ENCODE peak calls at places on chromosome 11, in nine cellular contexts. O is H1, A is uterus, N is prostate gland, Z is A549, T is K562, J is HCT116, L is body of pancreas, C is right lobe of liver. U is an unnamed sample.

GRCh38 chr11:118282635-118283310 is 18.7 kb upstream of the MPZL2 start:
- DNase-seq in O (no peak), A (no peak), N (no peak), Z (no peak), T (peak; percentile 21), J (no peak), L (no peak), C (no peak), U (no peak)

GRCh38 chr11:101478587-101479375 is 105.0 kb downstream of the TRPC6 start:
- DNase-seq in O (peak; percentile 45), A (no peak), N (peak; percentile 71), Z (no peak), T (no peak), J (no peak), L (no peak), C (no peak), U (no peak)

GRCh38 chr11:46649180-46649738 is 31.9 kb downstream of the ATG13 start:
- DNase-seq in O (no peak), A (peak; percentile 65), N (peak; percentile 39), Z (no peak), T (no peak), J (no peak), L (peak; percentile 30), C (peak; percentile 74), U (peak; percentile 51)

GRCh38 chr11:808427-809286 is 1.1 kb upstream of the RPLP2 start:
- DNase-seq in O (no peak), A (no peak), N (no peak), Z (peak; percentile 83), T (peak; percentile 82), J (no peak), L (no peak), C (no peak), U (no peak)

GRCh38 chr11:132838621-132839020 is 693.7 kb downstream of the OPCML start:
- DNase-seq in O (no peak), A (no peak), N (no peak), Z (no peak), T (no peak), J (no peak), L (no peak), C (no peak), U (no peak)

GRCh38 chr11:107550304-107550703 is 15.2 kb downstream of the ALKBH8 start:
- DNase-seq in O (no peak), A (no peak), N (no peak), Z (no peak), T (no peak), J (no peak), L (no peak), C (no peak), U (no peak)

GRCh38 chr11:65743928-65744698 is 23.5 kb upstream of the RNASEH2C start:
- DNase-seq in O (no peak), A (no peak), N (no peak), Z (peak; percentile 49), T (peak; percentile 60), J (peak; percentile 62), L (peak; percentile 80), C (no peak), U (peak; percentile 53)

GRCh38 chr11:129935723-129936122 is 40.3 kb upstream of the NFRKB start:
- DNase-seq in O (no peak), A (no peak), N (no peak), Z (no peak), T (no peak), J (no peak), L (no peak), C (no peak), U (no peak)

GRCh38 chr11:63805844-63806415 is 7.3 kb upstream of the SPINDOC start:
- DNase-seq in O (no peak), A (no peak), N (no peak), Z (no peak), T (no peak), J (no peak), L (no peak), C (no peak), U (no peak)

GRCh38 chr11:2807801-2808241 is 77.8 kb downstream of the CDKN1C start:
- DNase-seq in O (no peak), A (peak; percentile 39), N (no peak), Z (no peak), T (no peak), J (no peak), L (peak; percentile 8), C (peak; percentile 42), U (peak; percentile 43)

GRCh38 chr11:114076974-114077373 is 17.5 kb downstream of the ZBTB16 start:
- DNase-seq in O (no peak), A (no peak), N (no peak), Z (no peak), T (no peak), J (no peak), L (no peak), C (no peak), U (no peak)
- H3K4me3 ChIP-seq in O (no peak overlapping the region), A (no peak overlapping the region), N (no peak overlapping the region), Z (no peak overlapping the region), T (no peak overlapping the region), J (no peak overlapping the region), L (no peak overlapping the region), C (no peak overlapping the region), U (peak overlapping the region; percentile 16)

GRCh38 chr11:12248330-12248729 is 129.0 kb upstream of the PARVA start:
- DNase-seq in O (no peak), A (peak; percentile 52), N (peak; percentile 88), Z (no peak), T (no peak), J (no peak), L (peak; percentile 99), C (peak; percentile 87), U (peak; percentile 84)
- H3K27ac ChIP-seq in O (no peak overlapping the region), A (peak overlapping the region; percentile 51), N (peak overlapping the region; percentile 67), Z (no peak overlapping the region), T (no peak overlapping the region), J (no peak overlapping the region), L (peak overlapping the region; percentile 85), C (no peak overlapping the region), U (peak overlapping the region; percentile 64)

DNA sequence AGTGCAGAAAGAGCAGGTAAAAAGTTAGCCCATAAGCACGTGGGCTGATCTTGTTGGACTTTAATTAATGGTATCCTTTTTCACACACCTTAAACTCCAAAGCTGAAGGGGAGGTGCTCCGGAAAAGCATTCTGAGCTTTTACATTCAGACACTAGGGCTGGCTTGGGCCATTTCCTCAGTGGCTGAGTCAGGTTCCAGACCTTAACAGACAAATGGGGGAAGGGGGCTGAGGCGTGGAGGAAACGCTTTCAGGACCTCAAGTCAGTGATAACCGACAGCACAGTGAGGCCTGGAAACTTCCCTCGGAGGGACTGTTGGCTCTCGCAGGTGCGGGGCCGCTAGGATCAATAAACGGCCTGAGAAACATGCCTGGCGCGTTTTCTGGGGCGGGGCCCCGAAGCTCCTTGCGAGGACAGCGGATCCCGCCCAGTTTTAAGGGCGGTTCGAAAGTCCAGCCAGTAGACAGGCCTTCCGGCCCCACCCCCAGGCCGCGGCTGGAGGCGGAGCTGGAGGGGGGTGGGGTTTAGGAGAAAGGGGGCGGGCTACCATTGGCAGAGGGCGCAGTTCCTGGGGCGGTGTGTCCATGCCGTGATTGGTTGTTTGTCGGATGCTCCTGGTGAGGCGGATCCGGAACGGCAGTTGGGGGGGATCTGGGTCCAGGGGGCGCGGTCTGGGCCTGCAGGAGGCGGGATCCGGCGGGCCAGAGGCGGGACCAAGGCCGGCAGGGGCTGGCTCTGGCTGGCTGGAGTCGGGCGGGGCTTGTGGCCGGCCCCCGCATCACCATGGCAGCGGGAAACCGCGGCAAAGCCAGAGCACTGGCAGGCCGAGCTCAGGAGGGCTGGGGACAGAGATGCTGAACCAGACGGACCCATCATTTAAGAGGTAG is 8.0 kb downstream of the C11orf52 start:
- DNase-seq in O (peak; percentile 97), A (peak; percentile 97), N (peak; percentile 96), Z (peak; percentile 85), T (peak; percentile 99), J (peak; percentile 93), L (peak; percentile 99), C (peak; percentile 98), U (peak; percentile 98)
- TF ChIP-seq POLR2A in O (peak; percentile 82), A (peak; percentile 80), N (peak; percentile 79), Z (peak; percentile 63), T (peak; percentile 89), J (no peak), L (no peak), C (peak; percentile 29), U (peak; percentile 52)

DNA sequence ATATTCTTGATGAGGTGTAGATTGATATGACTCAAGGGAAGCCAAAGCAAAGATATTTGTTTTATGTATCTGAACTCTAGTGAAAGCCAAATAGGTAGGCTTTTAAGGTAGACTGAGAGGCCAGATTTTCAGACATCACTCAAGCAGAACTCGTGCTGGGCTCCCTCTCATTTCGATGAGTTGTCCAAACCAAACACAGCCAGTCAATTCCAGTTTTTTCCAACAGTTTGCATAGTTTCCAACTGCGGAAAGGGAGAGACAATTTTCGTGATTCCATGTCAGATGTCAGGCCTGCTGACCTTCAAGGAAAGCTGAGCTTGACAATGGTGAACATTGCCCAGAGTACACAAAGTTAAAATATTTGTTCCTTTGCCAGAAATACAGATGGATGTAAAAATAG is 110.9 kb upstream of the MPPED2 start:
- DNase-seq in O (no peak), A (no peak), N (no peak), Z (no peak), T (no peak), J (no peak), L (no peak), C (no peak), U (no peak)
- H3K4me3 ChIP-seq in O (no peak overlapping the region), A (no peak overlapping the region), N (no peak overlapping the region), Z (no peak overlapping the region), T (no peak overlapping the region), J (no peak overlapping the region), L (no peak overlapping the region), C (no peak overlapping the region), U (no peak overlapping the region)

DNA sequence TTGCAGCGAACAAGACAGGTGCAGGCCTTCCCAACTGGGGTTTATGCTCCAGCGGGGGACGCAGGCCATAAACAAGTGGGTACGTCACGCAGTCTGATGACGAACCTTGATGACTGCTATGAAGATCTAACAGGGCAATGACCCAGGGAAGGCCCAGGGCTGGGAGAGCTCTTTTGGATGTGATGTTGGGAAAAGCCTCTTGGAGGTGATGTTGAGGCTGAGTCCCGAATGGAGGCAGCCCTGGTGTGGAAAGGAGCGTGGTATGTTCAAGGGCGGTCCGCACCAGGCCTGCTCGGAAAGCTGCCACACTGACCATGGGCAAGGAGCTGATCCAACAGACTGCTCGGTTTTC is 5.8 kb downstream of the FADS2 start:
- DNase-seq in O (no peak), A (no peak), N (no peak), Z (no peak), T (peak; percentile 14), J (no peak), L (no peak), C (no peak), U (no peak)
- H3K27ac ChIP-seq in O (peak overlapping the region; percentile 73), A (peak overlapping the region; percentile 77), N (peak overlapping the region; percentile 9), Z (peak overlapping the region; percentile 62), T (peak overlapping the region; percentile 100), J (no peak overlapping the region), L (no peak overlapping the region), C (no peak overlapping the region), U (peak overlapping the region; percentile 55)

DNA sequence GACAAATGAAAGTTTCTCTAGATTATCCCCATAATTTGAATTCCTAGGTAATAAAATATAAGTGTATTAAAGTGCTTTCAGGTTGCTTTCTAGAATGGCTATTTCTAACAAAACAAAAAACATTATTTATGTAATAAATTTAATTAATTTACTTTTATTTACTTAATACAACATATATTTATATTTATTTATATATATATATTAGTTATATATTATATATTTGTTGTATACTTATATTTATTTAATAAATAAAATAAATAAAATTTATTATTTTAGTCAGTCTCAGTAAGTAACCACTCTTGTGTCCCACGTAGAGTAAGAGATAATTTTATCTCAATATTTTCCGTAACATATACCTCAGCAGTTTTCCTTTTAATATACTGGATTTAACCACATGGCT is 1031.6 kb upstream of the CNTN5 start:
- DNase-seq in O (no peak), A (no peak), N (no peak), Z (no peak), T (no peak), J (no peak), L (no peak), C (no peak), U (no peak)
- TF ChIP-seq POLR2A in O (no peak), A (no peak), N (no peak), Z (no peak), T (no peak), J (no peak), L (no peak), C (no peak), U (no peak)

GRCh38 chr11:67002921-67003411 is 20.0 kb upstream of the SYT12 start:
- DNase-seq in O (no peak), A (no peak), N (no peak), Z (no peak), T (no peak), J (no peak), L (peak; percentile 7), C (peak; percentile 93), U (no peak)
- H3K4me3 ChIP-seq in O (no peak overlapping the region), A (no peak overlapping the region), N (no peak overlapping the region), Z (no peak overlapping the region), T (no peak overlapping the region), J (no peak overlapping the region), L (no peak overlapping the region), C (no peak overlapping the region), U (no peak overlapping the region)

U was measured in Peyer's patch.